ENCODE peak calls at places on chromosomes 2 and 18, in nine cellular contexts. U is activated CD4-positive, alpha-beta T cell treated with anti-CD3 and anti-CD28 coated beads for 48 hours; Y is CD8-positive, alpha-beta memory T cell; R is NCI-H2171 treated with DMSO at 0.1 percent for 48 hours; Q is retina; X is hippocampal formation; K is keratinocyte; E is bronchial epithelial cell; H is ACHN. L is an unnamed sample.

GRCh38 chr2:28360742-28361293 is 31.8 kb upstream of the FOSL2 start:
- DNase-seq in U (peak), Y (no peak), R (no peak), Q (no peak), X (no peak), K (peak), E (peak), H (peak), L (no peak)

GRCh38 chr18:79570266-79571201 is 109.1 kb upstream of the CTDP1 start:
- DNase-seq in U (peak), Y (no peak), R (peak), Q (no peak), X (no peak), K (no peak), E (peak), H (no peak), L (no peak)

GRCh38 chr18:8876887-8877286 is 171.5 kb downstream of the MTCL1 start:
- DNase-seq in U (no peak), Y (no peak), R (no peak), Q (no peak), X (no peak), K (no peak), E (peak), H (no peak), L (no peak)

GRCh38 chr2:190572251-190572650 is 37.7 kb upstream of the NEMP2 start:
- DNase-seq in U (no peak), Y (no peak), R (no peak), Q (no peak), X (no peak), K (peak), E (peak), H (no peak), L (no peak)

GRCh38 chr2:64325852-64326577 is 127.9 kb upstream of the LGALSL start:
- DNase-seq in U (peak), Y (peak), R (no peak), Q (no peak), X (no peak), K (no peak), E (no peak), H (no peak), L (peak)

GRCh38 chr2:42961948-42962347 is 169.6 kb upstream of the HAAO start:
- DNase-seq in U (no peak), Y (no peak), R (no peak), Q (no peak), X (no peak), K (no peak), E (no peak), H (no peak), L (no peak)

GRCh38 chr2:8566788-8567468 is 114.9 kb upstream of the ID2 start:
- DNase-seq in U (no peak), Y (no peak), R (peak), Q (no peak), X (no peak), K (no peak), E (no peak), H (no peak), L (no peak)

GRCh38 chr2:76197842-76198448 is 487.2 kb upstream of the GCFC2 start:
- DNase-seq in U (peak), Y (no peak), R (peak), Q (peak), X (peak), K (peak), E (peak), H (peak), L (peak)

GRCh38 chr2:146540271-146540932 is 1304.4 kb upstream of the ACVR2A start:
- DNase-seq in U (no peak), Y (no peak), R (no peak), Q (no peak), X (no peak), K (no peak), E (no peak), H (no peak), L (peak)

GRCh38 chr2:152228215-152228614 is 52.7 kb upstream of the STAM2 start:
- DNase-seq in U (no peak), Y (no peak), R (no peak), Q (no peak), X (no peak), K (no peak), E (no peak), H (no peak), L (no peak)

GRCh38 chr2:6325616-6326015 is 540.1 kb downstream of the CMPK2 start:
- DNase-seq in U (no peak), Y (no peak), R (no peak), Q (peak), X (no peak), K (no peak), E (no peak), H (no peak), L (peak)

GRCh38 chr18:49560277-49561126 is 1.4 kb upstream of the LIPG start:
- DNase-seq in U (peak), Y (no peak), R (peak), Q (no peak), X (no peak), K (no peak), E (no peak), H (no peak), L (no peak)

GRCh38 chr2:199379251-199379650 is 78.5 kb downstream of the SATB2 start:
- DNase-seq in U (no peak), Y (no peak), R (no peak), Q (no peak), X (no peak), K (no peak), E (peak), H (no peak), L (no peak)

GRCh38 chr2:201984800-201985525 is 48.7 kb upstream of the FZD7 start:
- DNase-seq in U (peak), Y (no peak), R (peak), Q (no peak), X (peak), K (no peak), E (no peak), H (no peak), L (no peak)

GRCh38 chr18:79841936-79842335 is 44.2 kb downstream of the KCNG2 start:
- DNase-seq in U (no peak), Y (no peak), R (no peak), Q (no peak), X (no peak), K (no peak), E (no peak), H (no peak), L (no peak)